ENCODE peak calls at places on chromosomes 2 and 18, in seven cellular contexts. One of them, this sample, is unnamed.

GRCh38 chr2:209771474-209772292 is at the start of gene UNC80:
- DNase-seq in adrenal gland: peak
- DNase-seq in heart left ventricle: peak
- DNase-seq in A549: peak
- DNase-seq in suprapubic skin: no peak
- DNase-seq in spleen: peak
- DNase-seq in lower leg skin: peak
- DNase-seq in this sample: no peak

GRCh38 chr18:36493349-36494281 is 196.1 kb downstream of the FHOD3 start:
- DNase-seq in A549: no peak
- DNase-seq in heart left ventricle: peak
- DNase-seq in spleen: no peak
- DNase-seq in adrenal gland: no peak
- DNase-seq in suprapubic skin: no peak
- DNase-seq in lower leg skin: no peak
- DNase-seq in this sample: no peak

GRCh38 chr2:227147023-227147422 is 17.0 kb downstream of the COL4A4 start:
- DNase-seq in lower leg skin: no peak
- DNase-seq in suprapubic skin: no peak
- DNase-seq in adrenal gland: no peak
- DNase-seq in A549: no peak
- DNase-seq in spleen: no peak
- DNase-seq in heart left ventricle: no peak
- DNase-seq in this sample: no peak

GRCh38 chr2:237196866-237197618 is 111.4 kb downstream of the COPS8 start:
- DNase-seq in adrenal gland: no peak
- DNase-seq in spleen: no peak
- DNase-seq in heart left ventricle: no peak
- DNase-seq in suprapubic skin: no peak
- DNase-seq in A549: peak
- DNase-seq in lower leg skin: peak
- DNase-seq in this sample: peak

GRCh38 chr2:99883356-99883867 is 259.0 kb downstream of the AFF3 start:
- DNase-seq in lower leg skin: no peak
- DNase-seq in A549: no peak
- DNase-seq in suprapubic skin: no peak
- DNase-seq in adrenal gland: no peak
- DNase-seq in heart left ventricle: no peak
- DNase-seq in spleen: no peak
- DNase-seq in this sample: no peak

GRCh38 chr18:48826806-48827205 is 124.0 kb downstream of the SMAD7 start:
- DNase-seq in A549: no peak
- DNase-seq in spleen: peak
- DNase-seq in adrenal gland: no peak
- DNase-seq in suprapubic skin: peak
- DNase-seq in heart left ventricle: peak
- DNase-seq in lower leg skin: peak
- DNase-seq in this sample: no peak

GRCh38 chr2:101518470-101519172 is 43.7 kb upstream of the RFX8 start:
- DNase-seq in lower leg skin: no peak
- DNase-seq in heart left ventricle: peak
- DNase-seq in adrenal gland: peak
- DNase-seq in suprapubic skin: no peak
- DNase-seq in A549: peak
- DNase-seq in spleen: no peak
- DNase-seq in this sample: peak

GRCh38 chr2:27653397-27653796 is 10.0 kb downstream of the SUPT7L start:
- DNase-seq in spleen: no peak
- DNase-seq in A549: no peak
- DNase-seq in heart left ventricle: no peak
- DNase-seq in suprapubic skin: no peak
- DNase-seq in adrenal gland: no peak
- DNase-seq in lower leg skin: no peak
- DNase-seq in this sample: no peak

GRCh38 chr2:12008425-12009061 is 262.1 kb downstream of the LPIN1 start:
- DNase-seq in suprapubic skin: no peak
- DNase-seq in A549: peak
- DNase-seq in adrenal gland: no peak
- DNase-seq in spleen: no peak
- DNase-seq in lower leg skin: no peak
- DNase-seq in heart left ventricle: no peak
- DNase-seq in this sample: no peak

GRCh38 chr2:99970292-99970868 is 172.0 kb downstream of the AFF3 start:
- DNase-seq in spleen: no peak
- DNase-seq in adrenal gland: no peak
- DNase-seq in heart left ventricle: no peak
- DNase-seq in A549: no peak
- DNase-seq in suprapubic skin: no peak
- DNase-seq in lower leg skin: no peak
- DNase-seq in this sample: peak

GRCh38 chr2:199734651-199735050 is 116.3 kb downstream of the FTCDNL1 start:
- DNase-seq in adrenal gland: no peak
- DNase-seq in heart left ventricle: no peak
- DNase-seq in A549: no peak
- DNase-seq in lower leg skin: no peak
- DNase-seq in spleen: no peak
- DNase-seq in suprapubic skin: no peak
- DNase-seq in this sample: no peak

GRCh38 chr18:3808985-3809780 is 359.2 kb downstream of the TGIF1 start:
- DNase-seq in suprapubic skin: no peak
- DNase-seq in spleen: no peak
- DNase-seq in adrenal gland: no peak
- DNase-seq in A549: no peak
- DNase-seq in lower leg skin: no peak
- DNase-seq in heart left ventricle: no peak
- DNase-seq in this sample: no peak

GRCh38 chr2:242063364-242064249 is 194.1 kb downstream of the RTP5 start:
- DNase-seq in A549: no peak
- DNase-seq in lower leg skin: peak
- DNase-seq in adrenal gland: no peak
- DNase-seq in heart left ventricle: no peak
- DNase-seq in suprapubic skin: no peak
- DNase-seq in spleen: peak
- DNase-seq in this sample: no peak

GRCh38 chr2:238462782-238463396 is 36.2 kb downstream of the ASB1 start:
- DNase-seq in A549: peak
- DNase-seq in spleen: no peak
- DNase-seq in heart left ventricle: no peak
- DNase-seq in suprapubic skin: no peak
- DNase-seq in adrenal gland: no peak
- DNase-seq in lower leg skin: no peak
- DNase-seq in this sample: no peak

GRCh38 chr2:3186766-3187165 is 190.9 kb downstream of the EIPR1 start:
- DNase-seq in adrenal gland: no peak
- DNase-seq in A549: no peak
- DNase-seq in lower leg skin: no peak
- DNase-seq in suprapubic skin: no peak
- DNase-seq in heart left ventricle: no peak
- DNase-seq in spleen: peak
- DNase-seq in this sample: no peak

GRCh38 chr2:147829106-147829505 is 15.7 kb upstream of the ACVR2A start:
- DNase-seq in spleen: no peak
- DNase-seq in adrenal gland: no peak
- DNase-seq in suprapubic skin: no peak
- DNase-seq in heart left ventricle: no peak
- DNase-seq in A549: peak
- DNase-seq in lower leg skin: no peak
- DNase-seq in this sample: no peak

GRCh38 chr2:149815946-149816345 is 228.4 kb upstream of the MMADHC start:
- DNase-seq in A549: no peak
- DNase-seq in adrenal gland: no peak
- DNase-seq in suprapubic skin: no peak
- DNase-seq in lower leg skin: no peak
- DNase-seq in spleen: no peak
- DNase-seq in heart left ventricle: no peak
- DNase-seq in this sample: no peak

GRCh38 chr2:206836722-206837121 is 71.3 kb downstream of the FASTKD2 start:
- DNase-seq in lower leg skin: no peak
- DNase-seq in spleen: no peak
- DNase-seq in adrenal gland: no peak
- DNase-seq in suprapubic skin: no peak
- DNase-seq in heart left ventricle: no peak
- DNase-seq in A549: no peak
- DNase-seq in this sample: no peak

GRCh38 chr2:206838690-206839089 is 73.3 kb downstream of the FASTKD2 start:
- DNase-seq in spleen: no peak
- DNase-seq in lower leg skin: no peak
- DNase-seq in A549: no peak
- DNase-seq in heart left ventricle: no peak
- DNase-seq in adrenal gland: no peak
- DNase-seq in suprapubic skin: no peak
- DNase-seq in this sample: no peak

GRCh38 chr2:206845877-206846276 is 80.5 kb downstream of the FASTKD2 start:
- DNase-seq in heart left ventricle: no peak
- DNase-seq in lower leg skin: no peak
- DNase-seq in suprapubic skin: no peak
- DNase-seq in spleen: no peak
- DNase-seq in adrenal gland: no peak
- DNase-seq in A549: no peak
- DNase-seq in this sample: no peak

GRCh38 chr2:206846331-206846730 is 80.9 kb downstream of the FASTKD2 start:
- DNase-seq in adrenal gland: no peak
- DNase-seq in spleen: no peak
- DNase-seq in suprapubic skin: no peak
- DNase-seq in lower leg skin: no peak
- DNase-seq in heart left ventricle: no peak
- DNase-seq in A549: no peak
- DNase-seq in this sample: no peak

DNA sequence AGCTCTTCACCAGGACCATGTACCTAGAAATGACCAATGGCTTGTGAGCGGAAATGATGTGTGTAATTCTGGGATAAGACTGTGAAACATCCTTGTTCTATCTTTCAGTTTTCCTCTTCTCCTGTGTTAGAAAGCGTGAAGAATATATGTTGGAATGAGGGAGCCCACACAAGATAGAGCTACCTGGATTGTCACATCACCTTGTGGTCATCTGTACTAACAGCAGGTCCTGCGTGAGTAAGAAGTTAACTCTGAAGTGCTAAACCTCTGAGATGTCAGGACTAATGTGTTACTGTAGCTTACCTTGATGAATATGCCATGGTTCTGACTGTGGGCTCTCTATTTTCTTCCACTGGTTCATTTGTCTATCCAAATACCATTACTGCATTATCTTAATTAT is 75.6 kb downstream of the FASTKD2 start:
- DNase-seq in heart left ventricle: no peak
- DNase-seq in adrenal gland: no peak
- DNase-seq in spleen: no peak
- DNase-seq in lower leg skin: no peak
- DNase-seq in A549: no peak
- DNase-seq in suprapubic skin: no peak
- DNase-seq in this sample: no peak
- TF ChIP-seq CTCF in heart left ventricle: no peak
- TF ChIP-seq CTCF in adrenal gland: no peak
- TF ChIP-seq CTCF in spleen: no peak
- TF ChIP-seq CTCF in lower leg skin: no peak
- TF ChIP-seq CTCF in A549: no peak
- TF ChIP-seq CTCF in suprapubic skin: no peak
- TF ChIP-seq CTCF in this sample: no peak

GRCh38 chr18:76621184-76621583 is 126.1 kb upstream of the ZNF516 start:
- DNase-seq in suprapubic skin: no peak
- DNase-seq in A549: no peak
- DNase-seq in spleen: no peak
- DNase-seq in heart left ventricle: no peak
- DNase-seq in lower leg skin: no peak
- DNase-seq in adrenal gland: no peak
- DNase-seq in this sample: peak

GRCh38 chr18:76618721-76619120 is 123.7 kb upstream of the ZNF516 start:
- DNase-seq in spleen: no peak
- DNase-seq in adrenal gland: no peak
- DNase-seq in lower leg skin: no peak
- DNase-seq in suprapubic skin: no peak
- DNase-seq in heart left ventricle: no peak
- DNase-seq in A549: no peak
- DNase-seq in this sample: no peak

GRCh38 chr18:76619342-76620315 is 124.6 kb upstream of the ZNF516 start:
- DNase-seq in lower leg skin: no peak
- DNase-seq in adrenal gland: peak
- DNase-seq in suprapubic skin: peak
- DNase-seq in A549: no peak
- DNase-seq in spleen: peak
- DNase-seq in heart left ventricle: peak
- DNase-seq in this sample: no peak

GRCh38 chr18:76620326-76620813 is 125.3 kb upstream of the ZNF516 start:
- DNase-seq in adrenal gland: peak
- DNase-seq in A549: no peak
- DNase-seq in spleen: peak
- DNase-seq in heart left ventricle: peak
- DNase-seq in suprapubic skin: peak
- DNase-seq in lower leg skin: peak
- DNase-seq in this sample: peak

GRCh38 chr18:76621782-76622495 is 126.9 kb upstream of the ZNF516 start:
- DNase-seq in lower leg skin: no peak
- DNase-seq in spleen: no peak
- DNase-seq in suprapubic skin: no peak
- DNase-seq in adrenal gland: peak
- DNase-seq in A549: no peak
- DNase-seq in heart left ventricle: no peak
- DNase-seq in this sample: peak
- H3K4me3 ChIP-seq in lower leg skin: no peak
- H3K4me3 ChIP-seq in spleen: no peak
- H3K4me3 ChIP-seq in suprapubic skin: peak
- H3K4me3 ChIP-seq in adrenal gland: no peak
- H3K4me3 ChIP-seq in A549: no peak
- H3K4me3 ChIP-seq in heart left ventricle: no peak
- H3K4me3 ChIP-seq in this sample: no peak

DNA sequence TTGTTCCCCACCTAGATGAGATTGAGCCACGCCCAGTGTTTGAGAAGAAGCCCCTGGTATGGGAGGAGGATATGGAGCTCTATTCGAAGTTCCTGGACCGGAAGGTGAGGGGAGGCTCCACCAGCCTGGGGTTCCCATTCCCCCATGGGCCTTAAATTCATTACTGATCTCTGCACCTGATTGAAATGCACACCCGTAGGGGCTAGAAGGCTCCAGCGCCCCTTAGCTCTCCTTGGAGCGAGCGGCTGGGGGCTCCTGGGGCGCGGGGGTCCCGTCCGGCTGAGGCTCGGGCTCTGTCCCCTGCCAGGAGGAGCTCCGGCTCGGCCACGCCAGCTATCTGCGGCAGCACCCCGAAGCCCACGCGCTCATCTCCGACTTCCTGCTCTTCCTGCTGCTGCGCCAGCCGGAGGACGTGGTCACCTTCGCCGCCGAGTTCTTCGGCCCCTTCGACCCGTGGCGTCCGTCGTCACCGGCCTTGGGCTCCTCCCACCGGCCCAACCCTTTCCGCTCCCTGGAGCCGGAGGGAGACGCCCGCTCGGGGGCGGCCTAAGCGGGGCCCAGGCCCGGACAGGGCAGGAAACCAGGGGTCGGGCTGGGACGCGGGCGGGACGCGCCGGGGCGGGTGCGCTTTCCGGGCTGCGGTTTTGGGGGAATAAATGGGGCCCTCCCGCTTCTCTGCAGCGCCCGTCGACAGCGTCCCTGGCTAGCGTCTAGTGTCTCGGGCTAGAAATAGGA is 10.9 kb downstream of the CATIP start:
- DNase-seq in spleen: peak
- DNase-seq in lower leg skin: peak
- DNase-seq in adrenal gland: peak
- DNase-seq in suprapubic skin: peak
- DNase-seq in A549: peak
- DNase-seq in heart left ventricle: peak
- DNase-seq in this sample: peak
- TF ChIP-seq POLR2A in spleen: peak
- TF ChIP-seq POLR2A in lower leg skin: no peak
- TF ChIP-seq POLR2A in adrenal gland: peak
- TF ChIP-seq POLR2A in suprapubic skin: peak
- TF ChIP-seq POLR2A in A549: peak
- TF ChIP-seq POLR2A in heart left ventricle: peak
- TF ChIP-seq POLR2A in this sample: peak

GRCh38 chr2:192005214-192005613 is 158.3 kb upstream of the CAVIN2 start:
- DNase-seq in suprapubic skin: no peak
- DNase-seq in A549: no peak
- DNase-seq in adrenal gland: no peak
- DNase-seq in spleen: no peak
- DNase-seq in lower leg skin: no peak
- DNase-seq in heart left ventricle: no peak
- DNase-seq in this sample: no peak
- TF ChIP-seq CTCF in suprapubic skin: no peak
- TF ChIP-seq CTCF in A549: no peak
- TF ChIP-seq CTCF in adrenal gland: no peak
- TF ChIP-seq CTCF in spleen: no peak
- TF ChIP-seq CTCF in lower leg skin: no peak
- TF ChIP-seq CTCF in heart left ventricle: no peak
- TF ChIP-seq CTCF in this sample: no peak

This sample was measured in esophagus muscularis mucosa.